ENCODE peak calls at places on chromosomes 5 and 9, in eight cellular contexts. V, W, M, U, C, F, Q and S are unnamed samples.

GRCh38 chr5:153551537-153552079 is 61.1 kb downstream of the GRIA1 start:
- DNase-seq in V (peak; percentile 95), W (no peak), M (no peak), U (no peak), C (no peak), F (peak; percentile 95), Q (no peak), S (no peak)

GRCh38 chr9:76453785-76454184 is 5.2 kb upstream of the GCNT1 start:
- DNase-seq in V (peak; percentile 89), W (no peak), M (no peak), U (no peak), C (no peak), F (peak; percentile 83), Q (no peak), S (no peak)

GRCh38 chr9:112174223-112174964 is 703 bp downstream of the SUSD1 start:
- DNase-seq in V (peak; percentile 31), W (peak; percentile 31), M (peak; percentile 62), U (peak; percentile 95), C (no peak), F (peak; percentile 16), Q (peak; percentile 65), S (peak; percentile 90)

GRCh38 chr9:84255701-84256100 is 84.9 kb downstream of the SLC28A3 start:
- DNase-seq in V (no peak), W (no peak), M (no peak), U (no peak), C (no peak), F (no peak), Q (no peak), S (no peak)

GRCh38 chr5:150497274-150497988 is 10.5 kb upstream of the NDST1 start:
- DNase-seq in V (peak; percentile 90), W (no peak), M (no peak), U (no peak), C (no peak), F (peak; percentile 96), Q (no peak), S (no peak)

GRCh38 chr5:139710370-139711066 is 62.4 kb downstream of the CXXC5 start:
- DNase-seq in V (peak; percentile 87), W (peak; percentile 64), M (peak; percentile 73), U (peak; percentile 84), C (peak; percentile 83), F (peak; percentile 39), Q (peak; percentile 63), S (peak; percentile 80)

GRCh38 chr9:92525306-92525705 is 10.5 kb downstream of the ECM2 start:
- DNase-seq in V (no peak), W (no peak), M (no peak), U (no peak), C (no peak), F (peak; percentile 77), Q (no peak), S (no peak)

GRCh38 chr9:122164286-122164685 is 4.6 kb downstream of the MORN5 start:
- DNase-seq in V (no peak), W (no peak), M (no peak), U (no peak), C (no peak), F (no peak), Q (no peak), S (no peak)

GRCh38 chr5:84113246-84114118 is 271.2 kb downstream of the EDIL3 start:
- DNase-seq in V (peak; percentile 73), W (no peak), M (no peak), U (no peak), C (peak; percentile 59), F (peak; percentile 22), Q (no peak), S (no peak)